ENCODE peak calls at places on chromosomes 6 and 20, in six cellular contexts. C, B, J, Q, I and X are unnamed samples.

GRCh38 chr20:16816192-16816591 is 68.0 kb downstream of the OTOR start:
- ATAC-seq in C (no peak), B (no peak), J (no peak), Q (no peak), I (peak), X (no peak)

GRCh38 chr6:47741807-47742206 is 40.0 kb upstream of the OPN5 start:
- ATAC-seq in C (peak), B (peak), J (peak), Q (peak), I (no peak), X (no peak)

GRCh38 chr20:19821605-19822004 is 63.5 kb downstream of the RIN2 start:
- ATAC-seq in C (no peak), B (no peak), J (no peak), Q (no peak), I (no peak), X (no peak)

GRCh38 chr6:13453771-13454251 is 33.6 kb downstream of the GFOD1 start:
- ATAC-seq in C (no peak), B (peak), J (peak), Q (no peak), I (no peak), X (no peak)

GRCh38 chr6:84596488-84596887 is 167.9 kb downstream of the TBX18 start:
- ATAC-seq in C (no peak), B (no peak), J (no peak), Q (no peak), I (no peak), X (no peak)

GRCh38 chr6:11067348-11067747 is 23.2 kb upstream of the ELOVL2 start:
- ATAC-seq in C (no peak), B (no peak), J (no peak), Q (peak), I (peak), X (no peak)

GRCh38 chr20:15319444-15319843 is 982.0 kb upstream of the FLRT3 start:
- ATAC-seq in C (no peak), B (no peak), J (no peak), Q (no peak), I (no peak), X (no peak)

GRCh38 chr6:6390849-6391602 is 70.6 kb upstream of the F13A1 start:
- ATAC-seq in C (no peak), B (no peak), J (no peak), Q (no peak), I (no peak), X (no peak)

GRCh38 chr6:39228111-39228971 is 934 bp downstream of the KCNK5 start:
- ATAC-seq in C (no peak), B (no peak), J (no peak), Q (no peak), I (no peak), X (no peak)

GRCh38 chr20:21571841-21572690 is 58.2 kb upstream of the NKX2-2 start:
- ATAC-seq in C (no peak), B (peak), J (peak), Q (peak), I (peak), X (no peak)

GRCh38 chr6:148497256-148497655 is 154.6 kb downstream of the SASH1 start:
- ATAC-seq in C (no peak), B (no peak), J (no peak), Q (no peak), I (no peak), X (no peak)

GRCh38 chr6:152295346-152295745 is 341.8 kb downstream of the SYNE1 start:
- ATAC-seq in C (peak), B (no peak), J (no peak), Q (no peak), I (no peak), X (peak)

GRCh38 chr6:116444575-116444974 is 16.6 kb upstream of the CALHM6 start:
- ATAC-seq in C (no peak), B (peak), J (no peak), Q (no peak), I (no peak), X (no peak)

GRCh38 chr6:47117314-47117713 is 75.2 kb upstream of the ADGRF1 start:
- ATAC-seq in C (peak), B (no peak), J (no peak), Q (no peak), I (peak), X (no peak)

GRCh38 chr6:20474756-20475542 is 59.3 kb upstream of the CDKAL1 start:
- ATAC-seq in C (no peak), B (no peak), J (no peak), Q (no peak), I (no peak), X (no peak)

GRCh38 chr6:38773338-38773737 is 58.2 kb downstream of the DNAH8 start:
- ATAC-seq in C (no peak), B (peak), J (peak), Q (no peak), I (peak), X (no peak)

DNA sequence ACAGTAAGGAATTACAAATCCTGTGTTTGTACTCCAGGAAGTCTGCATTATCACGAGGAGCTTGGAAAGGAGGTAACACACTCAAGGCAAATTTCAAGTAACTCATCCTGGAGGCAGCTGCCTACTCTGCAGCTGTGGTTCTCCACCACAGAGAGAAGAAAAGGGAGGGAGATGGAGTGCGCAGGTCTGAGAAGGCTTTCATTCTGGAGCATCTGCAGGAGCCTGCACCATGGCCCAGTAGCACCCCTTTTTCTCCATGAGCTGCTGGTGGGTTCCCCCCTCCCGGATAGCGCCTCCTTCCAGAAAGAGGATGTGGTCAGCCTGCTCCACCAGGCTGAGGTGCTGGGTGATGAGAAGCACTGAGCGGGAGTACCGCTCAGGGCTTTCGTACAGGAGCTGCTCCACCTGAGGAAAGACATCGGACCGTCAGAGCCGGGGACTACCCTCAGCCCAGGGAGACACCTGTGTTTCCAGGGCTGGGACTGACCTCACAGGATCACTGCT is 1.6 kb upstream of the PSMB8 start:
- ATAC-seq in C (no peak), B (no peak), J (no peak), Q (no peak), I (no peak), X (no peak)
- TF ChIP-seq POLR2A in C (no peak), B (no peak), J (no peak), Q (no peak), I (no peak), X (no peak)

GRCh38 chr6:31702819-31703716 is at the start of gene ABHD16A:
- ATAC-seq in C (peak), B (peak), J (peak), Q (peak), I (peak), X (peak)
- TF ChIP-seq POLR2A in C (peak), B (peak), J (peak), Q (peak), I (peak), X (peak)

GRCh38 chr6:5261545-5262109 is 314 bp downstream of the FARS2 start:
- ATAC-seq in C (no peak), B (no peak), J (no peak), Q (no peak), I (no peak), X (no peak)

GRCh38 chr6:5257400-5257799 is 3.4 kb downstream of the LYRM4 start:
- ATAC-seq in C (no peak), B (no peak), J (no peak), Q (no peak), I (no peak), X (no peak)

GRCh38 chr6:5259428-5259827 is 1.3 kb downstream of the LYRM4 start:
- ATAC-seq in C (no peak), B (no peak), J (no peak), Q (no peak), I (no peak), X (no peak)

GRCh38 chr6:5260661-5261544 is at the start of the genes FARS2 and LYRM4:
- ATAC-seq in C (peak), B (peak), J (peak), Q (peak), I (peak), X (peak)

GRCh38 chr6:5260111-5260620 is 584 bp downstream of the LYRM4 start:
- ATAC-seq in C (peak), B (peak), J (peak), Q (peak), I (peak), X (peak)
- TF ChIP-seq POLR2A in C (no peak), B (no peak), J (no peak), Q (no peak), I (peak), X (no peak)

DNA sequence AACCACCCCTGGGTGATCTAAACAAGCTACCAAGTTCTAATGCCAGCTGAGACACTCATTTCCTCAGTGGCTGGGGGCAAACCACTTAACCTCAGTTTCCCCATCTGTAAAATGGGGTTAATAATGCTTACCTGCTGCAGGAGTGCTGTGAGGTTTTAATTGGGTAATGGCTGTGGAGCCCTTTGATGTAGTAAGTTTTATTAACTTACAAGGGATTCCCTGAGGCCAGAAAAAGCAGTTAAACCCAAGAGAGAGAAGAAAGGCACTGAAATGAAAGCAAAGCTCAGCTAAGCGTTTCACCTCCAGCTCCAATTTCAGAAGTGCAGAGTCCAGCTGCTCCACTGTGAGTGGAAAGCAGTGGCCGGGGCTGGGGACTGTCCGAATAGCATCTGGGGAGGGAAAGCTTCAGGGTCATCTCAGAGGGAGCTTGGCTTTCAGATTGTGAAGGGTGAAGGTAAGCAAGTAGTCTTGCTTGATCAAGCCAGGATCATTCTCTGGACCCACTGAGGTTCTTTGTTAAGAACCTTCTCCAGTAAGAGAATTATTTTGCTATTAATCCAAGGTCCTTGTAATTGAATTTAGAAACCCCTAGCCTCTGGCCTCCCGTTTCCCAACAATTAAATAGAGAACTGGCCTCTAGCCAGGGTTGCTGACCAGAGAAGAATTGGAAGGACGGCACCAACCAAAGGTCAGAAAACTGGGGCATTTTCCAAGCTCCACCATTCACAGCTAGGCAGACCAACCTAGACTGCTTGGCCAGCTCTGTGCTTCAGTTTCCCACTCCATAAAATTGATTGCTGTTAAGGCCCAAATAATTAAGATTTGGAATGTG is 20.9 kb upstream of the TCP11 start:
- ATAC-seq in C (peak), B (no peak), J (no peak), Q (no peak), I (peak), X (no peak)
- TF ChIP-seq POLR2A in C (no peak), B (no peak), J (no peak), Q (no peak), I (no peak), X (no peak)

DNA sequence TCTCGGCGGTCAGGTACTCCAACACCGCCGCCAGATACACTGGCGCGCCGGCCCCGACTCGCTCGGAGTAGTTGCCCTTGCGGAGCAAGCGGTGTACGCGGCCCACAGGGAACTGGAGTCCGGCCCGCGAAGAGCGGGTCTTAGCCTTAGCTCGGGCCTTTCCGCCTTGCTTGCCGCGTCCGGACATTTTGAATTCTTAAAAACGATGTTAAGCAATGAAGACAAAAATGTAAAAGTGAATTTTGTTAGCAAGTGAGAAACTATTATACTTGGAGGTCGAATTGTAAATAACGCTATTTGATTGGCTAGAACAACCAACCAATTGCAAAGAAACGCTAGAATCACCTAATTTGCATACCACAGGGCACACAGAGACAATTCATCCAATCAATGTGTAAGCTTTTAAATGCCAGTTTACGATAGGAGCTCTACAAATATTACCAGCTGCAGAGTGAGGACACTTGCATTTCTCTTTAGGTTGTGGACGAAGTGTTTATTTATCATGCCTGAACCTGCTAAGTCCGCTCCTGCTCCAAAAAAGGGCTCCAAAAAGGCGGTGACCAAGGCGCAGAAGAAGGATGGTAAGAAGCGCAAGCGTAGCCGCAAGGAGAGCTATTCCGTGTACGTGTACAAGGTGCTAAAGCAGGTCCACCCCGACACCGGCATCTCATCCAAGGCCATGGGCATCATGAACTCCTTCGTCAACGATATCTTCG is 112.0 kb downstream of the HFE start:
- ATAC-seq in C (peak), B (peak), J (no peak), Q (peak), I (peak), X (peak)
- TF ChIP-seq POLR2A in C (peak), B (peak), J (no peak), Q (peak), I (peak), X (peak)

DNA sequence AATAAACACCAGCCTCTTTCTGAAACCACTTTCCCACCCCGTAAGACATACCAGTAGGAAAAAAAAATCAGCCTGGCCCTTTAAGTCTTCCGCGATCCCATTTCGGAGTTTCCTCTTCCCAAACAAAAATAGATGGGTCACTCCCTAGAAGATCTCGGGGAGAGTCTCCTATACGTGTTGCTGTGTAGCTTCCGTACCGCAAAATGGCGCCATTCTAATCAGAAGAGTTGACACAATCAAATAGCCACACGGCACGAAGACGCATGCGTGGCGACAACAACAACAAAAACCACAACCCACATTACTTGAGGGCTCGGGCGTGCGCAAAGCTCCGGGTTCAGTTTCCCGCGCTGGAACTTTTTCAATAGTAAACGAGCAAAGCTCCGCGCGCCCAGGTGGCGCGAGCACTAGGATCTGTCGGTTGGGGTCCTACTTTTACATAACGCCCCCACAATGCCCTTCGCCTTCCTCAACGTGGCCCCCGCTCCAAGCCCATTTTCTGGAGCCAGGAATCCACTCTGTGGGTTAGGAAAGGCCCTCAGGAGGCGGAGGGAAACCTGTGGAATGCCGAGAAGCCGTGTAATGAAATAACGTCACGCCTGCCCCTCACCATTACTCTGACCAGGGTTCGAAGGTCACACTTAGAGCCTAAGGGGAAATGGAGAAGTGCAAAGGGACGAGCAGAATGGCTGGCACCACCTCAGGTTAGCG is at the start of gene GPANK1:
- ATAC-seq in C (peak), B (peak), J (peak), Q (peak), I (peak), X (peak)
- TF ChIP-seq POLR2A in C (peak), B (no peak), J (no peak), Q (peak), I (no peak), X (no peak)

DNA sequence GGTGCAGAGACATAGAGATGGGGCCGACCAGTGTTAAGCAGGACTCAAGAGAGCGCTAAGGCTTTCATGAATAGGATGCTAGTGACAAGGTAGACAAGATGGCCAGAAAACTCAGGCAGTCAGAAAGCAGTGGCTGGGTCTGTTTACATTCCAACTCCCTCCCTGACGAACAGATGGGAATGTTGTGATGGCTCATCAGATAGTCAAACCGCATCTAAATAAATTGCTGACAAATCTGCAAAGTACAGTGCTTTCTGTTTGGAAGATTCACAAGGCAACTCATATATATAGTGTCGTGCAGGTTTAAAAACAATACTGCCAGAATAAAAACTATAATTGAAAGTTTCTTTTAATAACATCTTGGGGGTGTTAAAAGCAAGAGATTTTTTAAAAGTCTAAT is 247.1 kb upstream of the PDE10A start:
- ATAC-seq in C (no peak), B (no peak), J (no peak), Q (no peak), I (no peak), X (no peak)
- TF ChIP-seq POLR2A in C (no peak), B (no peak), J (no peak), Q (no peak), I (no peak), X (no peak)

DNA sequence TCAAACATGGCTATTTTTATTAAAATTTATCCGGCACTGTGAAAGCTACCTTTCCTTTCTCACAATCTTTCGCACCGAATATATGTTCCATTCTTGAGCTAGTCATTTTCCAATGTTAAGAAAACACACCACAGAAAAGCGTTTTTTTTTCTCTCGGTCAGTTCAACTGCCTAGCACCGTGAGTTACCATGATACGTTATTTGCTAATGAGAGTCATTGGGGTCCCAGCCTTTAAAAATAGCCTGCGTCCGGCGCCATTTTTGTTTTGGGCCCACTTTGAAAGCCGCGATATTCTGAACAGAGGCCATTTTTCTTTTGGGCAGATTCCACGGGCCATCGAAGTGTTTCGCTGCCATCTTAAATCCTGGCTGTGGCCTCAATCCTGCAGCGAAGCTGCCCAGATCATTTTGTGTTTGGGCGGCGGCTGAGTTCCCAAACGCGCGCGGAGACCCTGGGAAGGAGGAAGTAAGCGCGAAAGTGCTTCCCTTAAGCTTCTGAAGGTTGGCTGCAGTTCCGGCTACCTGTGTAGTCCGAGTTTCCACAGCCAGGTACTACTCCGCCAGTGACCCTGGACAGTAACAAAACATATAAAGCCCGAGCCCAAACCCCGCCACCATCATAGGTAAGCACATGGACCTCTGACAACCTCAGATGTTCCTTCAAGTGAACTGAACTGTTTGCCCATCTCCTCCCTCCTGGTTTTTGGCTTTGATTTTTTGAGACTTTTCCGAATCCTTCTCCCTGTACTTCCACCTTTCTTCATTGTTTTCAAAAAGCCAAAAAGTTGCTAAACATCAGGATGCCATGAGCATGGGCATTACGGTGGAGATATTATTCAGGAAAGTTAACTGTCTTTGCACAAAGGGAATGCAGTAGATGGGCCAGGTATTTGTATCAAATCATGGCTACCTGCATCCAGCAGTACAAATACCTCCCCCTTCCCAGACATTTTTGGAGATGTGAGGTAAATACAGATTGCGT is at the start of gene SLX4IP:
- ATAC-seq in C (peak), B (peak), J (peak), Q (peak), I (peak), X (peak)
- TF ChIP-seq POLR2A in C (peak), B (peak), J (peak), Q (peak), I (peak), X (no peak)

DNA sequence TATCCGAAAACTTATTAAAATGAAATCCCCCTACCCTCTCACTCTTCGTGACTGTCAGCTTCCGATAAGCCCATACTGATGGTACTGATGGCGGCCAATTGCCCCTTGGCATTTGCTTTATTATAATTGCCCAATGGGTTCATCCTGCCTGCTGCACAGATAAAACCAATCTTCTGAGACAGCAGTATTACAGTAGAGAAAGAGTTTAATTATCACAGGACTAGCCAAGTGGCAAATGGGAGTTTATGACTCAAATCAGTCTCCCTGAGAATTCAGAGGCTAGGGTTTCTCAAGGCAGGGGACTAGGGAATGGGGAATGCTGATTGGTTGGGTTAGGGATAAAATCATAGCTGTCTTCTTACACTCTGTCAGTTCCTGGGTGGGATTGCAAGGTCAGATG is 259.5 kb downstream of the SOD2 start:
- ATAC-seq in C (no peak), B (no peak), J (no peak), Q (no peak), I (no peak), X (no peak)
- TF ChIP-seq POLR2A in C (no peak), B (no peak), J (no peak), Q (no peak), I (no peak), X (no peak)